ENCODE peak calls at places on chromosomes 5 and 9, in eight cellular contexts. One of them, this sample, is unnamed.

GRCh38 chr5:101904736-101905135 is 391.3 kb downstream of the SLCO4C1 start:
- DNase-seq in GM23248: no peak
- DNase-seq in HCT116: no peak
- DNase-seq in neural progenitor cell: peak; percentile 10
- DNase-seq in SK-N-SH: no peak
- DNase-seq in hepatocyte: no peak
- DNase-seq in PC-3: no peak
- DNase-seq in OCI-LY7: no peak
- DNase-seq in this sample: no peak

GRCh38 chr5:33441241-33441844 is 578 bp downstream of the TARS1 start:
- DNase-seq in hepatocyte: peak; percentile 38
- DNase-seq in PC-3: peak; percentile 56
- DNase-seq in neural progenitor cell: peak; percentile 35
- DNase-seq in HCT116: peak; percentile 23
- DNase-seq in SK-N-SH: peak; percentile 17
- DNase-seq in GM23248: peak; percentile 56
- DNase-seq in OCI-LY7: peak; percentile 54
- DNase-seq in this sample: peak; percentile 48

GRCh38 chr5:1460054-1460682 is 14.9 kb upstream of the SLC6A3 start:
- DNase-seq in OCI-LY7: no peak
- DNase-seq in GM23248: no peak
- DNase-seq in neural progenitor cell: no peak
- DNase-seq in SK-N-SH: peak; percentile 24
- DNase-seq in HCT116: no peak
- DNase-seq in hepatocyte: no peak
- DNase-seq in PC-3: no peak
- DNase-seq in this sample: no peak

GRCh38 chr5:143938230-143938629 is 126.3 kb downstream of the HMHB1 start:
- DNase-seq in neural progenitor cell: no peak
- DNase-seq in OCI-LY7: no peak
- DNase-seq in HCT116: no peak
- DNase-seq in GM23248: peak; percentile 64
- DNase-seq in PC-3: no peak
- DNase-seq in SK-N-SH: no peak
- DNase-seq in hepatocyte: no peak
- DNase-seq in this sample: no peak

GRCh38 chr9:122900791-122901190 is 4.4 kb downstream of the RC3H2 start:
- DNase-seq in hepatocyte: no peak
- DNase-seq in HCT116: no peak
- DNase-seq in GM23248: peak; percentile 58
- DNase-seq in neural progenitor cell: no peak
- DNase-seq in SK-N-SH: no peak
- DNase-seq in PC-3: peak; percentile 21
- DNase-seq in OCI-LY7: peak; percentile 34
- DNase-seq in this sample: peak; percentile 32

GRCh38 chr5:56480305-56481146 is 247.4 kb upstream of the ANKRD55 start:
- DNase-seq in PC-3: peak; percentile 2
- DNase-seq in OCI-LY7: peak; percentile 61
- DNase-seq in GM23248: peak; percentile 86
- DNase-seq in hepatocyte: peak; percentile 73
- DNase-seq in SK-N-SH: peak; percentile 92
- DNase-seq in HCT116: no peak
- DNase-seq in neural progenitor cell: peak; percentile 87
- DNase-seq in this sample: peak; percentile 65

GRCh38 chr9:4680750-4681149 is 1.4 kb downstream of the CDC37L1 start:
- DNase-seq in neural progenitor cell: no peak
- DNase-seq in SK-N-SH: no peak
- DNase-seq in hepatocyte: no peak
- DNase-seq in PC-3: no peak
- DNase-seq in OCI-LY7: no peak
- DNase-seq in HCT116: no peak
- DNase-seq in GM23248: peak; percentile 83
- DNase-seq in this sample: no peak

GRCh38 chr9:2023532-2023931 is 8.4 kb downstream of the SMARCA2 start:
- DNase-seq in PC-3: no peak
- DNase-seq in hepatocyte: no peak
- DNase-seq in GM23248: no peak
- DNase-seq in SK-N-SH: no peak
- DNase-seq in neural progenitor cell: no peak
- DNase-seq in HCT116: no peak
- DNase-seq in OCI-LY7: no peak
- DNase-seq in this sample: no peak

GRCh38 chr5:41695920-41696582 is 174.2 kb downstream of the OXCT1 start:
- DNase-seq in GM23248: peak; percentile 12
- DNase-seq in neural progenitor cell: no peak
- DNase-seq in PC-3: peak; percentile 38
- DNase-seq in HCT116: no peak
- DNase-seq in OCI-LY7: peak; percentile 26
- DNase-seq in SK-N-SH: no peak
- DNase-seq in hepatocyte: peak; percentile 8
- DNase-seq in this sample: no peak

GRCh38 chr5:143749581-143750204 is 62.3 kb upstream of the HMHB1 start:
- DNase-seq in SK-N-SH: no peak
- DNase-seq in PC-3: no peak
- DNase-seq in neural progenitor cell: no peak
- DNase-seq in hepatocyte: peak; percentile 17
- DNase-seq in OCI-LY7: no peak
- DNase-seq in GM23248: no peak
- DNase-seq in HCT116: no peak
- DNase-seq in this sample: no peak

GRCh38 chr5:145295236-145295635 is 539.9 kb downstream of the PRELID2 start:
- DNase-seq in HCT116: no peak
- DNase-seq in GM23248: peak; percentile 27
- DNase-seq in hepatocyte: no peak
- DNase-seq in SK-N-SH: no peak
- DNase-seq in neural progenitor cell: no peak
- DNase-seq in OCI-LY7: no peak
- DNase-seq in PC-3: no peak
- DNase-seq in this sample: no peak

GRCh38 chr9:137759117-137759516 is 118.5 kb upstream of the CACNA1B start:
- DNase-seq in GM23248: no peak
- DNase-seq in neural progenitor cell: no peak
- DNase-seq in PC-3: no peak
- DNase-seq in HCT116: no peak
- DNase-seq in OCI-LY7: no peak
- DNase-seq in SK-N-SH: no peak
- DNase-seq in hepatocyte: no peak
- DNase-seq in this sample: no peak
- TF ChIP-seq EZH2phosphoT487 in GM23248: no peak
- TF ChIP-seq EZH2phosphoT487 in neural progenitor cell: no peak
- TF ChIP-seq EZH2phosphoT487 in PC-3: no peak
- TF ChIP-seq EZH2phosphoT487 in HCT116: no peak
- TF ChIP-seq EZH2phosphoT487 in OCI-LY7: no peak
- TF ChIP-seq EZH2phosphoT487 in SK-N-SH: no peak
- TF ChIP-seq EZH2phosphoT487 in hepatocyte: no peak
- TF ChIP-seq EZH2phosphoT487 in this sample: no peak

GRCh38 chr5:170145462-170145861 is 39.8 kb downstream of the FOXI1 start:
- DNase-seq in OCI-LY7: peak; percentile 4
- DNase-seq in SK-N-SH: no peak
- DNase-seq in PC-3: no peak
- DNase-seq in GM23248: no peak
- DNase-seq in hepatocyte: no peak
- DNase-seq in HCT116: peak; percentile 7
- DNase-seq in neural progenitor cell: no peak
- DNase-seq in this sample: no peak
- H2AFZ ChIP-seq in OCI-LY7: peak overlapping the region; percentile 73
- H2AFZ ChIP-seq in SK-N-SH: no peak overlapping the region
- H2AFZ ChIP-seq in PC-3: no peak overlapping the region
- H2AFZ ChIP-seq in GM23248: no peak overlapping the region
- H2AFZ ChIP-seq in hepatocyte: no peak overlapping the region
- H2AFZ ChIP-seq in HCT116: no peak overlapping the region
- H2AFZ ChIP-seq in neural progenitor cell: no peak overlapping the region
- H2AFZ ChIP-seq in this sample: no peak overlapping the region

GRCh38 chr5:124760608-124761390 is 14.4 kb upstream of the ZNF608 start:
- DNase-seq in HCT116: no peak
- DNase-seq in SK-N-SH: no peak
- DNase-seq in neural progenitor cell: peak; percentile 55
- DNase-seq in GM23248: no peak
- DNase-seq in OCI-LY7: no peak
- DNase-seq in hepatocyte: no peak
- DNase-seq in PC-3: no peak
- DNase-seq in this sample: no peak
- TF ChIP-seq EZH2phosphoT487 in HCT116: no peak
- TF ChIP-seq EZH2phosphoT487 in SK-N-SH: no peak
- TF ChIP-seq EZH2phosphoT487 in neural progenitor cell: no peak
- TF ChIP-seq EZH2phosphoT487 in GM23248: no peak
- TF ChIP-seq EZH2phosphoT487 in OCI-LY7: no peak
- TF ChIP-seq EZH2phosphoT487 in hepatocyte: no peak
- TF ChIP-seq EZH2phosphoT487 in PC-3: no peak
- TF ChIP-seq EZH2phosphoT487 in this sample: no peak

DNA sequence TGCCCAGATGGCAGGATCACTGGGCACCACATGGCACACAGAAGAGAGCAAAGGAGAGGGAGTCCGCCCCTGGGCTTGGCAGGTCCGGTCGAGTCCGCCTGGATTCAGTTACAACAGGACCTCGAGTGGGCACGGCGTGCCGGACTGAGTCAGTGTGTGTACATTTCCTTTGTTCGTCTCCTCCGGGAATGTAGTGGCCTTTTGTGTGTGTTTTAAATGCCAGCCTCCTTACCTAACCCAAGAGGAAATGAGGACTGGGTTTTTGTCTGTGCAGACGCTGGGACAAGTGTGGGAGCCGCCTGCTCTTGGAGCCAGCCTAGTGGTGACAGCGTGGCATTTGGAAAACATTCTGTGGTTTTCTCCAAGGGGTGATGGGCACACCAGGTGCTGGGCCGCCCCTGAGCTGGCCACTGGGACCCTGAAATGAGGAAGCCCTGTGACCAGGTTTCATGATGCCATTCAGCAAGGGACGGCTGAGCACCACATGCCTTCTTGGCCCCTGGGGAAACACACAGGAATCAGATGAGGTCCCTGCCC is 9.6 kb downstream of the NEK6 start:
- DNase-seq in SK-N-SH: no peak
- DNase-seq in OCI-LY7: peak; percentile 53
- DNase-seq in neural progenitor cell: peak; percentile 31
- DNase-seq in hepatocyte: no peak
- DNase-seq in PC-3: peak; percentile 88
- DNase-seq in HCT116: no peak
- DNase-seq in GM23248: peak; percentile 96
- DNase-seq in this sample: no peak
- H2AFZ ChIP-seq in SK-N-SH: no peak overlapping the region
- H2AFZ ChIP-seq in OCI-LY7: no peak overlapping the region
- H2AFZ ChIP-seq in neural progenitor cell: no peak overlapping the region
- H2AFZ ChIP-seq in hepatocyte: no peak overlapping the region
- H2AFZ ChIP-seq in PC-3: no peak overlapping the region
- H2AFZ ChIP-seq in HCT116: no peak overlapping the region
- H2AFZ ChIP-seq in GM23248: no peak overlapping the region
- H2AFZ ChIP-seq in this sample: no peak overlapping the region

GRCh38 chr9:136936645-136937170 is 7.8 kb downstream of the FBXW5 start:
- DNase-seq in GM23248: no peak
- DNase-seq in HCT116: no peak
- DNase-seq in neural progenitor cell: no peak
- DNase-seq in OCI-LY7: no peak
- DNase-seq in PC-3: no peak
- DNase-seq in hepatocyte: no peak
- DNase-seq in SK-N-SH: no peak
- DNase-seq in this sample: no peak
- TF ChIP-seq EZH2phosphoT487 in GM23248: no peak
- TF ChIP-seq EZH2phosphoT487 in HCT116: no peak
- TF ChIP-seq EZH2phosphoT487 in neural progenitor cell: no peak
- TF ChIP-seq EZH2phosphoT487 in OCI-LY7: no peak
- TF ChIP-seq EZH2phosphoT487 in PC-3: no peak
- TF ChIP-seq EZH2phosphoT487 in hepatocyte: no peak
- TF ChIP-seq EZH2phosphoT487 in SK-N-SH: no peak
- TF ChIP-seq EZH2phosphoT487 in this sample: no peak

DNA sequence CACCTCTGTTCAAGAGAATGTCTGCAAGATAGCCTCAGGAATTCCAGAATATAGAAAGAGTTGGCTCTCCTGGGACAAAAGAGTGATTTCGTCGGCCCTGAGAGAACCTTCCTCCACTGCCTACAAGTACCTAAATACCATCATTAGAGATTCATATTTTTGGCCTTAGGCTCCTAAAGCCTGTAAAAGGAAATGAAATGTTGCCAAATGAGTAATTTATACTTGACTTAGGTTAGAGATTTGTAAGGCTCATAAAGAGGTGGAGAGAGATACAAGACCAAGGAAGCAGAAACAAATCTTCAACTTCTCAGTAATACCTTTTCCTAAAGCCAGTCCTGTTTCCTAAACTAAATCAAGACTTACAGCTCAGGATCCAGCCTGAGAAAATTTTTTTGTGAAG is 146.2 kb downstream of the CCDC192 start:
- DNase-seq in GM23248: no peak
- DNase-seq in SK-N-SH: no peak
- DNase-seq in OCI-LY7: no peak
- DNase-seq in PC-3: peak; percentile 83
- DNase-seq in HCT116: no peak
- DNase-seq in hepatocyte: no peak
- DNase-seq in neural progenitor cell: no peak
- DNase-seq in this sample: no peak
- H2AFZ ChIP-seq in GM23248: no peak overlapping the region
- H2AFZ ChIP-seq in SK-N-SH: no peak overlapping the region
- H2AFZ ChIP-seq in OCI-LY7: no peak overlapping the region
- H2AFZ ChIP-seq in PC-3: peak overlapping the region; percentile 46
- H2AFZ ChIP-seq in HCT116: no peak overlapping the region
- H2AFZ ChIP-seq in hepatocyte: no peak overlapping the region
- H2AFZ ChIP-seq in neural progenitor cell: no peak overlapping the region
- H2AFZ ChIP-seq in this sample: no peak overlapping the region

DNA sequence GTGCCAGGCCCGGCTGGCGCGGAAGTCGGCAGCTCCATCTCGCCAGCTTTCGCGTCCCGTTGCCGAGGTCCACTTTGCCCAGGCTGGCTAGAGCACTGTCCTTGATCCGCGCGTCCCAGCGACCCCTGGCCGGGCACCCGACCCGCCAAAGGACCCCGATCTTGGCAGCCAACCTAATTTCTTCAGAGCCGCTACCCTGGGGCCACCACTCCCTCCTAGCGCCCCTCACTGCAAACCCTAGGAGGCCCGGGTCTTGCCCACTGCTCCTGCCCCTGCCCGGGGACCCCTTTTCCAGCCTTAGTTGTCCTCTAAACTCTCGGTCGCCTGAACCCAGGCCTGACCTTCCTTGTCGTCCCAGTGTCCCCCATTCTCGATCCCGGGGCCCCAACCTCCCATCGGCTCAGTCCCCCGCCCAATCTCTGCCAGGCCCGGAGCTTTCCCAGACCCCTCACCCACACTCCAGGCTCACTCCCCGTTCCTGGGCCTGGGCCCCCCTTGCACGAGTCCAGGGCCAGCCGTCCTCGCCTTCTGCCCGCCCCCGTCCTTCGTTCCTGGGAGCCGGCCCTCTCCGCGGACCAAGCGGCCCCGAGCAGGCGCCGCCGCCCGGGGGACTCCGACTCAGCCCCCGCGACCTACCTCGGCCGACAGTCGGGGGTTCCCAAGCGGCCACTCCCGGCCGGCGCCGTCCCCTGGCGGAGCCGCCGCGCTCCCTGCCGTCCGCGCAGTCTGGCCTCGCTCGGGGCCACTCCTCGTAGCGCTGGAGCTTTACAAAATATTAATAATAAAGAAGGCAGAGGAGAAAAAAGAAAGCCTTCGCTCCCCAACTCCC is 701 bp upstream of the LMX1B start:
- DNase-seq in SK-N-SH: peak; percentile 55
- DNase-seq in HCT116: no peak
- DNase-seq in hepatocyte: no peak
- DNase-seq in GM23248: peak; percentile 31
- DNase-seq in PC-3: no peak
- DNase-seq in neural progenitor cell: peak; percentile 72
- DNase-seq in OCI-LY7: no peak
- DNase-seq in this sample: no peak
- TF ChIP-seq EZH2phosphoT487 in SK-N-SH: peak; percentile 68
- TF ChIP-seq EZH2phosphoT487 in HCT116: no peak
- TF ChIP-seq EZH2phosphoT487 in hepatocyte: peak; percentile 64
- TF ChIP-seq EZH2phosphoT487 in GM23248: peak; percentile 57
- TF ChIP-seq EZH2phosphoT487 in PC-3: peak; percentile 78
- TF ChIP-seq EZH2phosphoT487 in neural progenitor cell: peak; percentile 97
- TF ChIP-seq EZH2phosphoT487 in OCI-LY7: no peak
- TF ChIP-seq EZH2phosphoT487 in this sample: no peak